ENCODE peak calls at places on chromosomes 7 and 10, in five cellular contexts. M is caudate nucleus; N is CD8-positive, alpha-beta T cell; C is right atrium auricular region; F is mesenchymal stem cell. B is an unnamed sample.

GRCh38 chr10:44706745-44707144 is 204.4 kb upstream of the TMEM72 start:
- DNase-seq in M (no peak), N (no peak), C (no peak), F (peak), B (peak)

GRCh38 chr7:139038691-139039090 is 2.8 kb upstream of the ZC3HAV1L start:
- DNase-seq in M (no peak), N (no peak), C (no peak), F (no peak), B (no peak)

GRCh38 chr7:26103541-26104070 is 48.4 kb upstream of the NFE2L3 start:
- DNase-seq in M (no peak), N (no peak), C (no peak), F (no peak), B (no peak)

GRCh38 chr10:124541076-124541903 is 79.7 kb downstream of the LHPP start:
- DNase-seq in M (no peak), N (no peak), C (no peak), F (no peak), B (no peak)

GRCh38 chr10:3277566-3277965 is 105.0 kb upstream of the PITRM1 start:
- DNase-seq in M (no peak), N (no peak), C (no peak), F (no peak), B (no peak)

GRCh38 chr7:151247016-151247580 is 1.4 kb downstream of the SMARCD3 start:
- DNase-seq in M (no peak), N (no peak), C (no peak), F (peak), B (no peak)

GRCh38 chr10:29160110-29160669 is 128.7 kb upstream of the LYZL1 start:
- DNase-seq in M (no peak), N (no peak), C (no peak), F (peak), B (peak)

GRCh38 chr7:26813426-26813825 is 51.0 kb downstream of the SKAP2 start:
- DNase-seq in M (no peak), N (no peak), C (no peak), F (peak), B (peak)

GRCh38 chr7:139718859-139719258 is 58.9 kb downstream of the HIPK2 start:
- DNase-seq in M (no peak), N (no peak), C (no peak), F (no peak), B (no peak)

GRCh38 chr7:132121987-132122386 is 454.3 kb downstream of the PLXNA4 start:
- DNase-seq in M (no peak), N (no peak), C (no peak), F (no peak), B (no peak)

GRCh38 chr7:21544303-21544656 is 1.4 kb downstream of the DNAH11 start:
- DNase-seq in M (no peak), N (no peak), C (no peak), F (no peak), B (no peak)

GRCh38 chr7:67631496-67631895 is 634.9 kb downstream of the TYW1 start:
- DNase-seq in M (no peak), N (no peak), C (no peak), F (no peak), B (no peak)

GRCh38 chr7:15751191-15751701 is 64.8 kb upstream of the MEOX2 start:
- DNase-seq in M (no peak), N (no peak), C (no peak), F (peak), B (peak)

GRCh38 chr7:130356121-130356759 is 11.6 kb downstream of the CPA5 start:
- DNase-seq in M (no peak), N (no peak), C (peak), F (peak), B (peak)

GRCh38 chr10:95445837-95446347 is 115.3 kb downstream of the SORBS1 start:
- DNase-seq in M (peak), N (no peak), C (peak), F (peak), B (peak)

GRCh38 chr7:1697499-1698125 is 27.5 kb downstream of the ELFN1 start:
- DNase-seq in M (no peak), N (no peak), C (no peak), F (no peak), B (no peak)

GRCh38 chr7:95199779-95200558 is 124.4 kb downstream of the PON1 start:
- DNase-seq in M (peak), N (no peak), C (peak), F (peak), B (peak)

GRCh38 chr10:101337836-101338235 is 16.1 kb upstream of the BTRC start:
- DNase-seq in M (no peak), N (no peak), C (no peak), F (no peak), B (no peak)

GRCh38 chr7:140062118-140062527 is 628 bp downstream of the PARP12 start:
- DNase-seq in M (no peak), N (peak), C (no peak), F (peak), B (no peak)

GRCh38 chr7:140594131-140594691 is 46.4 kb downstream of the DENND2A start:
- DNase-seq in M (no peak), N (no peak), C (no peak), F (no peak), B (no peak)

GRCh38 chr10:89295597-89295996 is 6.2 kb upstream of the IFIT2 start:
- DNase-seq in M (no peak), N (no peak), C (no peak), F (peak), B (peak)

GRCh38 chr10:73874267-73875138 is at the start of gene CAMK2G:
- DNase-seq in M (peak), N (peak), C (peak), F (peak), B (peak)

GRCh38 chr7:36300696-36301350 is 88.8 kb upstream of the ANLN start:
- DNase-seq in M (peak), N (no peak), C (peak), F (no peak), B (no peak)

GRCh38 chr7:139916717-139917395 is 87.8 kb downstream of the TBXAS1 start:
- DNase-seq in M (no peak), N (no peak), C (no peak), F (no peak), B (peak)

GRCh38 chr7:128352636-128353035 is 8.9 kb downstream of the PRRT4 start:
- DNase-seq in M (no peak), N (no peak), C (no peak), F (no peak), B (no peak)

GRCh38 chr10:96341219-96342182 is 17.3 kb downstream of the OPALIN start:
- DNase-seq in M (no peak), N (no peak), C (no peak), F (no peak), B (no peak)

GRCh38 chr7:97835296-97836138 is 36.7 kb downstream of the ASNS start:
- DNase-seq in M (peak), N (peak), C (peak), F (peak), B (peak)

GRCh38 chr10:102676916-102677315 is 32.6 kb downstream of the TRIM8 start:
- DNase-seq in M (no peak), N (no peak), C (no peak), F (no peak), B (no peak)

GRCh38 chr10:102675887-102676616 is 31.8 kb downstream of the TRIM8 start:
- DNase-seq in M (peak), N (no peak), C (no peak), F (peak), B (peak)

GRCh38 chr10:102681696-102682095 is 32.5 kb downstream of the ARL3 start:
- DNase-seq in M (no peak), N (no peak), C (no peak), F (no peak), B (no peak)

GRCh38 chr10:102677736-102678354 is 33.6 kb downstream of the TRIM8 start:
- DNase-seq in M (no peak), N (no peak), C (no peak), F (no peak), B (no peak)

DNA sequence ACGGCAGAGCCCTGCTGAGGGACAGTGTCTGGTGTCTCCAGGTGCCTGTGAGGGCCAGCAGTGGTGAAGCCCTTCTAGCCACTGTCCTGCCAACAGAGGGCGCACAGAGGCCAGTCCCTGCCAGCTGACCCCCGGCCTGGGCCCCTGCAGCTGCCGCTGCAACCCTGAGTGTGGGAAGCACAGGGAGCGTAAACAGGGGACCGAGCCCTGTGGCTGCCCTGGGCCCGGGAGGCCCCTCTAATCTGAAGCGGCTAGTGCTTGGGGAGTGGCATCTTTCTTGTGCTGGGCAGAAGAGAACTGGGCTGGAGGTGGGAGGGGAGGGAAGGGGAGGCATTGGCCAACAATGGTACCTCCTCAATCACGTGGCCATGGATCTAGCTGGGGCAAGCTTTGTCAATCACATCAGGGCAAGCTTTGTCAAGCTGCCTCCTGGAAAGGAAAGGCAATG is 34.6 kb downstream of the TRIM8 start:
- DNase-seq in M (peak), N (no peak), C (no peak), F (peak), B (peak)
- H3K27ac ChIP-seq in M (peak), N (no peak), C (peak), F (peak), B (no peak)

GRCh38 chr10:1669433-1669832 is 67.9 kb downstream of the ADARB2 start:
- DNase-seq in M (no peak), N (no peak), C (no peak), F (no peak), B (no peak)
- H3K27ac ChIP-seq in M (no peak), N (no peak), C (no peak), F (no peak), B (no peak)

GRCh38 chr10:119250641-119251314 is 43.4 kb downstream of the GRK5 start:
- DNase-seq in M (no peak), N (no peak), C (no peak), F (peak), B (peak)
- H3K27ac ChIP-seq in M (no peak), N (no peak), C (peak), F (no peak), B (peak)

DNA sequence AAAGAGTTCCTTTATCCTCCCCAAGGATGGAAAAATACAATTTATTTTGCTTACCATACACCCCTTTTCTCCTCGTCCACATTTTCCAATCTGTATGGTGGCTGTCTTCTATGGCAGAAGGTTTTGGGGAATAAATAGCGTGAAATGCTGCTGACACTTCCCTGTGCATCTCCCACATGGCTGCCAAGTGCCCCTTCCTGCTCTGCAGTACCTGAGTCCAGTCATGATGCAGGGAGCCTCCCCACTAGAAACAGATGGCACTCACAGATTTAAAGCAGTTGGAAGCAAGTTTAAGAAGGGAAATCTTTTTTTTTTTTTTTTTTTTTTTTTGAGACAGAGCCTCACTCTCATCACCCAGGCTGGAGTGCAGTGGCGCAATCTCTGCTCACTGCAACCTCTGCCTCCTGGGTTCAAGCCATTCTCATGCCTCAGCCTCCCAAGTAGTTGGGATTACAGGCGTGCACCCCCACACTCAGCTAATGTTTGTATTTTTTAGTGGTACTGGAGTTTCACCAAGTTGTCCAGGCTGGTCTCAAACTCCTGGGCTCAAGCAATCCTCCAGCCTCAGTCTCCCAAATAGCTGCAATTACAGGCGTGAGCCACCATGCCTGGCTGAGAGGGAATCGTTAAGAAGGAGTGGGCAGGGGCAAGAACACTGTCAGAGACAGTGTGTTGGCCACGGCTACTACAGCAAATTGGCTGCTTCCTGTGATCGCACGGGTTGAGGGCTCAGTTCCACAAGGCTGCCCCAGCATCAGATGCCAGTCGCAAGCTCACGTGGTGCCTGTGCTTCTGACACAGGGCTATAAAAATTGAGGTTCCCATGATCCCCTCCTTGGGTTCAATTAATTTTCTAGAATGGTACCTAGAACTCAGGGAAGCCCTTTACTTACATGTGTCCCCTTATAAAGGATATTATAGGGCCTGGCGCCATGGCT is 5.3 kb upstream of the PILRA start:
- DNase-seq in M (no peak), N (no peak), C (no peak), F (no peak), B (no peak)
- H3K27ac ChIP-seq in M (no peak), N (no peak), C (no peak), F (no peak), B (no peak)